ENCODE peak calls at places on chromosomes 12 and 14, in eight cellular contexts. H, W, F, S, U, Y, G and D are unnamed samples.

GRCh38 chr14:68794130-68794855 is 1.4 kb upstream of the ZFP36L1 start:
- DNase-seq in G (peak), F (peak), S (peak), W (peak), U (peak), H (peak), Y (peak), D (peak)

GRCh38 chr14:61391119-61391518 is 69.7 kb downstream of the PRKCH start:
- DNase-seq in F (no peak), S (no peak), G (no peak), Y (no peak), W (no peak), U (no peak), H (no peak), D (no peak)

GRCh38 chr12:49750027-49750977 is 8.9 kb downstream of the TMBIM6 start:
- DNase-seq in Y (no peak), W (peak), U (no peak), G (no peak), F (no peak), S (peak), H (no peak), D (peak)

GRCh38 chr14:72924332-72924731 is 1.9 kb upstream of the DCAF4 start:
- DNase-seq in F (no peak), H (no peak), W (no peak), Y (peak), S (no peak), G (no peak), U (peak), D (no peak)

GRCh38 chr12:62900686-62901272 is 34.2 kb downstream of the PPM1H start:
- DNase-seq in U (no peak), G (no peak), H (no peak), W (peak), Y (no peak), F (no peak), S (no peak), D (no peak)

GRCh38 chr12:109387425-109388166 is 39.9 kb downstream of the MYO1H start:
- DNase-seq in H (no peak), W (peak), F (no peak), U (peak), S (peak), G (no peak), Y (no peak), D (no peak)

GRCh38 chr14:81162941-81163340 is 57.8 kb downstream of the GTF2A1 start:
- DNase-seq in H (no peak), W (peak), U (no peak), S (no peak), Y (no peak), F (no peak), G (no peak), D (peak)

GRCh38 chr14:70995671-70996070 is 88.4 kb downstream of the PCNX1 start:
- DNase-seq in H (no peak), G (no peak), W (no peak), F (no peak), S (no peak), U (no peak), Y (no peak), D (no peak)

GRCh38 chr12:30992381-30992780 is 65.8 kb downstream of the TSPAN11 start:
- DNase-seq in Y (no peak), G (no peak), H (no peak), F (no peak), W (no peak), S (no peak), U (no peak), D (no peak)

GRCh38 chr12:79262938-79263337 is 398.4 kb downstream of the SYT1 start:
- DNase-seq in S (no peak), Y (no peak), H (no peak), G (no peak), W (peak), F (no peak), U (no peak), D (no peak)

GRCh38 chr14:52266782-52267181 is 716 bp upstream of the PTGDR start:
- DNase-seq in Y (no peak), F (no peak), S (no peak), W (peak), G (no peak), U (no peak), H (no peak), D (no peak)

GRCh38 chr12:29889737-29890136 is 106.0 kb upstream of the TMTC1 start:
- DNase-seq in H (peak), G (no peak), Y (peak), F (no peak), S (peak), U (peak), W (peak), D (no peak)

DNA sequence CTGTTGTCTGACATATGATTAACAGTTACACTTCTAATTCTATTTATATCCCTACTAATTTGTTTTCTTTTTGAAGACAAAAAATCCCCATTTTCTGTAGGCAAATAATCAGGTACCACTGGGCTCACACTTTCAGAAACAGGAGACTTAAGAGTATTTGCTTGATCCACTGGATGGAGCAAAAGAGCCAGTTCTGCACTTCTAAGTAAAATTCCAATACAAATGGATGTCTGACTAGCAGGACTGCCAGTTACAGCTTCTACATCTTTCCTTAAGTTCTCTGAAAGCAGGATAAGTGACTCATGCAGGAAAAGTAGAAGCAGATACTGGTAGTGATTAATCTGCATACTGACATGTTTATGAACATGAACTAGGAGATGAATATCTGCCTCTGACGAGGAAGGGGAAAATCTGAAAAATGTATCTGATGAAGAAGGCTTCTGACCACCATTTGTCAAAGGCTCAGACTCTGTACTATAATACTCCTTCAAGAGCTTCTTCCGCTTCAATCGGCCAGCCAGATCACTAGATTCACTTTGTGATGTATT is 73.8 kb upstream of the ANKS1B start:
- DNase-seq in G (peak), F (no peak), U (no peak), H (peak), S (peak), W (peak), Y (no peak), D (no peak)
- TF ChIP-seq CTCF in G (peak), F (no peak), U (no peak), H (peak), S (peak), W (peak), Y (no peak), D (no peak)

GRCh38 chr12:28083816-28084678 is 106.2 kb upstream of the CCDC91 start:
- DNase-seq in S (no peak), G (no peak), Y (no peak), W (peak), F (no peak), H (no peak), U (no peak), D (no peak)

GRCh38 chr12:28082101-28082500 is 108.2 kb upstream of the CCDC91 start:
- DNase-seq in S (no peak), Y (no peak), F (no peak), U (no peak), G (no peak), H (no peak), W (no peak), D (no peak)

DNA sequence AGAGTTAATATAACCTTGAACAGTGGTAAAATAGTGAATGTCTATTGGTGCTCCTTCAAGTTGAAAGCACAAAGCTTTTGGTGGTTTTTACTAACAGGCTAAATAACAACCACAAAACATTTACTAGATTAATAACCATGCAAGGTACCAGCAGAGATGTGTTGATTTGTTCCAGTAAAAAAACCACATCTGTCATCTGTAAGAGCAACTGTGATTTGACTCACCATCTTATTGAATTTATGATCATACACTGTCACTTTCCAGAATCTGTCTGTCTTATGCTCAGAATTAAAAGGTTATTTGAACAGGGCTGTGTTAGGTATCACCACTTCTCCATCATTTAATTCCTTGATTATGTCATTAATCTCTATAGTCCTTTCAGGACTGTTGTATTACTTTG is 107.0 kb upstream of the PTHLH start:
- DNase-seq in F (no peak), H (no peak), U (no peak), Y (no peak), W (no peak), S (no peak), G (no peak), D (no peak)
- TF ChIP-seq CTCF in F (no peak), H (no peak), U (no peak), Y (no peak), W (no peak), S (no peak), G (no peak), D (no peak)

DNA sequence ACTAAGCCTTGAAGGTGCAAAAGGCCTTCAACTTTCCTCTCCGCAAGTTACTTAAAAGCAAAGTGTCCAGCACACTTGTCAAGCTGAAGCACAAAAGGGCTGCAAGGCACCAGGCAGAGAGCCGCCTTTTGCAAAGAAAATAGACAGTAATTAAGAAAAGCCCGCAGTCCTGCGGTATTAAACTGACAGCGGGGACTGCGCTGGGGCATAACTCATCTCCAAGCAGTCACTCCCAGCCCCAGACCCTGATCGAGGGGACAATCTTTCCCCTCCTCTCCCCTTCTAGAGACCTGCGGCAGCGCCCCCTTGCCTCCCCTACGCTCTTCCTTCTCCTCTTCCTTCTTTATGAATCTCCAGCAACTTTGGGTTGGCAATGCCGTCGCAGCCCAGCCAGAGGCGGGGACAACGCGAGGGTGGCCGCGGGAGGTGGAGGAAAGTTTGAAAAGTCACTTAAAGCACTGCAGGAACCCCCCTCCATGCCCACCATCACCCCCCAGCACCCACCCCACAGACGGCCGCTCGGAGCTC is 200.9 kb upstream of the CAND1 start:
- DNase-seq in Y (no peak), H (peak), U (peak), S (no peak), G (no peak), F (no peak), W (no peak), D (no peak)
- TF ChIP-seq CTCF in Y (no peak), H (no peak), U (no peak), S (no peak), G (no peak), F (no peak), W (no peak), D (peak)

DNA sequence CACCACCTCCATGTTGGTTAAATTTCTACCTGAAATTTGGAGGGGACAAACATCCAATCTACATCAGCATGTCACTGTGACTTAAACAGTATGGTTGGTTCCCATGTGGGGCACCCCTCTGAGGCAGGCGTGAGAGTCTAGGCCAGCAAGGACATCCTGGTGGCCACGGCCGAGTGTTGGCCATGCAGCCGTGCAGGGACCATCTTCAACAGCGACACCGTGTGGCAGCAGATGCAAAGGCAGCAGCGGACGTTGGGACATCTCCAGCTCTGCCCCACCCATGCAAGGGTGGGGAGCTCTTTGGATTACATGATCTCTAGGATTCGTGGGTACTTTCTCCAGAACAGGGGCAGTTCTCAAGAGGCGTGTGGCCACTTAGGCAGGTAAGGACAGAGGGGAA is 49.8 kb downstream of the NOC4L start:
- DNase-seq in H (no peak), S (no peak), U (no peak), Y (no peak), W (no peak), G (no peak), F (no peak), D (no peak)
- TF ChIP-seq CTCF in H (peak), S (no peak), U (peak), Y (no peak), W (no peak), G (no peak), F (no peak), D (peak)

GRCh38 chr12:40970320-40970907 is 217.7 kb upstream of the PDZRN4 start:
- DNase-seq in Y (no peak), S (peak), U (no peak), F (no peak), W (no peak), G (no peak), H (no peak), D (no peak)
- TF ChIP-seq CTCF in Y (no peak), S (no peak), U (no peak), F (no peak), W (no peak), G (no peak), H (no peak), D (no peak)

GRCh38 chr12:81329088-81329487 is 251.2 kb downstream of the ACSS3 start:
- DNase-seq in G (no peak), H (no peak), W (peak), S (peak), Y (no peak), U (no peak), F (no peak), D (no peak)

GRCh38 chr12:81332054-81332453 is 254.2 kb downstream of the ACSS3 start:
- DNase-seq in H (no peak), S (no peak), G (no peak), Y (no peak), W (no peak), U (no peak), F (no peak), D (no peak)

GRCh38 chr12:81337891-81338290 is 260.0 kb downstream of the ACSS3 start:
- DNase-seq in W (no peak), Y (no peak), U (no peak), G (no peak), S (no peak), H (no peak), F (no peak), D (no peak)

GRCh38 chr12:81330480-81330879 is 252.6 kb downstream of the ACSS3 start:
- DNase-seq in Y (no peak), S (no peak), G (no peak), H (no peak), U (no peak), F (no peak), W (no peak), D (no peak)

DNA sequence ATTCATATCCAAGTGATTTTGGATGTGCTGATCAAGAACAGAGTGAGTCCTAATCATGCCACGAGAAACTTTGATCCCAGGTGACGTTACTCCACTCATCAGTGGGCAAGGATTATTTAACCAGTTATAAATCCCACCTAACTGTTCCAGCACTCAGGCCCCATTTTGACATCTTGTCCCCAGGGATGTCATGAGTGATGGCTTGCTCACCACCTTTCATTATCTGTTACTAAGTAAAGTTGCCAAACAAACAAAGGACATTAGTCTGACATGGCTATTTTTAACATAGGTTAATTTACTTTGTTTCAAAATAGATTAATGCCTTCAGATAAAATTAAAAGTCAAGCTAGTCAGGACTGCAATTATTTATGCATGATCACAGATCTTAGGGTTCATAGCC is 255.9 kb downstream of the ACSS3 start:
- DNase-seq in F (no peak), U (no peak), S (no peak), G (no peak), Y (no peak), W (no peak), H (no peak), D (no peak)
- TF ChIP-seq CTCF in F (no peak), U (no peak), S (no peak), G (no peak), Y (no peak), W (no peak), H (no peak), D (no peak)

DNA sequence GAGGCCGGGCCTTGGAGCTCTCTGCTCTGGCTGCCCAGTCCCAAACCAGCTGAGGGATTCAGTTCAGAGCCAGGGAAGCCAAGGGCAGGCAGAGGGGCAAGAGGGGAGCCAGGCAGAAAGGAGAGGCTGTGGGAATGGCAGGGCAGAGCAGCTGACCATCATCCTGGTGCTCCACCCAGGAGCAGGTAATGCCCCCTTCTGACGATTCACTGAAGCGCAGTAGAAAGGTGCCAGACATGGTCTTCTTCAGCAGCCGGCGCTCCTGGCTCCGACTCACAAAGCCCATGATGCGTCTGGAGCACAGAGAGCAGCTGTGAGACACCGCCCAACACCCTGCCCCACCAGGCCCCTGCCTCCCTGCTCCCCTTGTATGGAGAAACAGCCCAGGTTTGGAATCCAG is 8.0 kb downstream of the IL23A start:
- DNase-seq in F (no peak), W (no peak), G (no peak), Y (no peak), S (no peak), U (no peak), H (no peak), D (no peak)
- TF ChIP-seq CTCF in F (no peak), W (no peak), G (no peak), Y (no peak), S (peak), U (no peak), H (peak), D (no peak)

GRCh38 chr12:6493580-6494350 is at the start of gene NCAPD2:
- DNase-seq in U (peak), W (peak), G (peak), S (peak), H (peak), F (peak), Y (peak), D (peak)

GRCh38 chr12:6494968-6495367 is 1.1 kb downstream of the NCAPD2 start:
- DNase-seq in G (no peak), S (no peak), H (no peak), U (no peak), W (no peak), F (no peak), Y (no peak), D (no peak)

GRCh38 chr12:6492838-6493579 is at the start of gene MRPL51:
- DNase-seq in S (peak), H (peak), F (peak), G (peak), Y (peak), U (peak), W (peak), D (peak)

GRCh38 chr12:6489449-6489848 is 3.6 kb downstream of the MRPL51 start:
- DNase-seq in H (no peak), W (no peak), S (no peak), F (no peak), Y (no peak), G (no peak), U (no peak), D (no peak)

GRCh38 chr12:6494351-6494743 is 445 bp downstream of the NCAPD2 start:
- DNase-seq in U (no peak), S (no peak), W (no peak), F (no peak), Y (no peak), G (no peak), H (no peak), D (no peak)
- TF ChIP-seq CTCF in U (no peak), S (no peak), W (no peak), F (no peak), Y (no peak), G (no peak), H (no peak), D (no peak)

GRCh38 chr14:65102441-65103149 is at the start of gene MAX:
- DNase-seq in W (peak), Y (peak), G (peak), H (peak), F (peak), S (peak), U (peak), D (peak)

GRCh38 chr14:65101631-65102440 is 481 bp downstream of the MAX start:
- DNase-seq in W (no peak), S (peak), G (no peak), H (no peak), Y (peak), F (peak), U (no peak), D (no peak)

GRCh38 chr14:65100905-65101541 is 1.3 kb downstream of the MAX start:
- DNase-seq in Y (no peak), F (no peak), H (no peak), U (no peak), G (no peak), S (no peak), W (peak), D (no peak)

GRCh38 chr14:65104791-65105190 is 2.5 kb upstream of the MAX start:
- DNase-seq in U (no peak), G (no peak), W (no peak), Y (no peak), H (no peak), S (no peak), F (no peak), D (no peak)

GRCh38 chr14:65103150-65103760 is 938 bp upstream of the MAX start:
- DNase-seq in S (peak), F (no peak), Y (no peak), G (no peak), H (no peak), U (peak), W (peak), D (no peak)
- TF ChIP-seq CTCF in S (peak), F (no peak), Y (no peak), G (no peak), H (peak), U (peak), W (peak), D (no peak)

GRCh38 chr12:41067941-41068645 is 120.0 kb upstream of the PDZRN4 start:
- DNase-seq in W (no peak), Y (no peak), U (no peak), F (no peak), S (no peak), H (no peak), G (no peak), D (no peak)
- TF ChIP-seq CTCF in W (no peak), Y (no peak), U (no peak), F (no peak), S (no peak), H (no peak), G (no peak), D (no peak)